ENCODE peak calls at places on chromosomes 4 and X, in five cellular contexts. Y is HCT116, C is WTC11, B is GM13977, O is OCI-LY7. P is an unnamed sample.

GRCh38 chr4:56371426-56372220 is 15.7 kb downstream of the AASDH start:
- DNase-seq in C (no peak), B (no peak), Y (no peak), O (no peak), P (no peak)

GRCh38 chrX:154298312-154298711 is 2.7 kb downstream of the TKTL1 start:
- DNase-seq in B (no peak), O (peak; percentile 37), Y (no peak), C (no peak), P (no peak)

GRCh38 chr4:10108818-10109783 is 7.5 kb downstream of the WDR1 start:
- DNase-seq in Y (no peak), O (no peak), B (no peak), C (no peak), P (no peak)

GRCh38 chr4:66927937-66928336 is 617.4 kb downstream of the CENPC start:
- DNase-seq in C (no peak), Y (no peak), O (no peak), B (no peak), P (no peak)

GRCh38 chr4:101527186-101527585 is 179.9 kb upstream of the PPP3CA start:
- DNase-seq in Y (no peak), B (peak; percentile 50), C (no peak), O (no peak), P (no peak)

GRCh38 chrX:136176399-136176825 is 29.1 kb downstream of the FHL1 start:
- DNase-seq in Y (no peak), O (no peak), C (no peak), B (no peak), P (no peak)

GRCh38 chr4:7186516-7187296 is 5.6 kb upstream of the SORCS2 start:
- DNase-seq in C (no peak), B (no peak), Y (no peak), O (no peak), P (no peak)

GRCh38 chr4:87030124-87030523 is 95.3 kb downstream of the AFF1 start:
- DNase-seq in B (no peak), C (no peak), Y (no peak), O (no peak), P (no peak)

GRCh38 chr4:140439644-140440043 is 12.2 kb upstream of the CLGN start:
- DNase-seq in Y (no peak), B (no peak), O (no peak), C (no peak), P (no peak)

GRCh38 chr4:150316332-150317205 is 238.3 kb downstream of the DCLK2 start:
- DNase-seq in C (no peak), B (no peak), O (no peak), Y (no peak), P (no peak)

GRCh38 chr4:147799986-147800555 is 68.2 kb downstream of the ARHGAP10 start:
- DNase-seq in C (no peak), B (peak; percentile 63), Y (no peak), O (no peak), P (no peak)

GRCh38 chr4:100591156-100591876 is 73.5 kb upstream of the EMCN start:
- DNase-seq in O (no peak), B (no peak), Y (no peak), C (no peak), P (no peak)

GRCh38 chrX:53682885-53683555 is 3.5 kb downstream of the HUWE1 start:
- DNase-seq in C (peak; percentile 13), Y (no peak), O (peak; percentile 65), B (no peak), P (peak; percentile 44)

GRCh38 chrX:10619311-10620015 is 922 bp downstream of the MID1 start:
- DNase-seq in O (no peak), C (no peak), Y (no peak), B (no peak), P (no peak)

GRCh38 chrX:100410083-100410590 is at the start of gene PCDH19:
- DNase-seq in B (no peak), C (peak; percentile 71), Y (no peak), O (no peak), P (peak; percentile 58)

GRCh38 chrX:8179653-8180052 is 8.6 kb upstream of the VCX2 start:
- DNase-seq in B (peak; percentile 9), Y (no peak), C (no peak), O (no peak), P (no peak)

GRCh38 chrX:24266996-24267395 is 46.9 kb downstream of the SUPT20HL2 start:
- DNase-seq in C (no peak), O (no peak), B (no peak), Y (no peak), P (no peak)

GRCh38 chr4:85151786-85152185 is 185.3 kb upstream of the WDFY3 start:
- DNase-seq in O (no peak), Y (no peak), B (no peak), C (no peak), P (no peak)

GRCh38 chr4:2058264-2059033 is 678 bp upstream of the NAT8L start:
- DNase-seq in C (no peak), B (peak; percentile 69), O (no peak), Y (no peak), P (no peak)

GRCh38 chr4:575281-576141 is 584 bp downstream of the TMEM271 start:
- DNase-seq in Y (no peak), C (peak; percentile 78), O (no peak), B (peak; percentile 51), P (peak; percentile 74)

GRCh38 chr4:156169011-156169410 is 215.3 kb upstream of the CTSO start:
- DNase-seq in O (peak; percentile 1), B (peak; percentile 11), C (peak; percentile 17), Y (peak; percentile 19), P (peak; percentile 48)

GRCh38 chrX:111955916-111956315 is 79.9 kb downstream of the TRPC5OS start:
- DNase-seq in C (no peak), Y (no peak), B (no peak), O (no peak), P (no peak)

GRCh38 chr4:137768881-137769280 is 236.6 kb upstream of the PCDH18 start:
- DNase-seq in C (no peak), B (no peak), Y (no peak), O (no peak), P (no peak)

GRCh38 chr4:162102713-162103112 is 61.1 kb downstream of the FSTL5 start:
- DNase-seq in Y (no peak), B (no peak), O (no peak), C (no peak), P (no peak)

GRCh38 chr4:144547678-144548298 is 98.2 kb upstream of the HHIP start:
- DNase-seq in B (peak; percentile 60), C (no peak), O (no peak), Y (no peak), P (no peak)

DNA sequence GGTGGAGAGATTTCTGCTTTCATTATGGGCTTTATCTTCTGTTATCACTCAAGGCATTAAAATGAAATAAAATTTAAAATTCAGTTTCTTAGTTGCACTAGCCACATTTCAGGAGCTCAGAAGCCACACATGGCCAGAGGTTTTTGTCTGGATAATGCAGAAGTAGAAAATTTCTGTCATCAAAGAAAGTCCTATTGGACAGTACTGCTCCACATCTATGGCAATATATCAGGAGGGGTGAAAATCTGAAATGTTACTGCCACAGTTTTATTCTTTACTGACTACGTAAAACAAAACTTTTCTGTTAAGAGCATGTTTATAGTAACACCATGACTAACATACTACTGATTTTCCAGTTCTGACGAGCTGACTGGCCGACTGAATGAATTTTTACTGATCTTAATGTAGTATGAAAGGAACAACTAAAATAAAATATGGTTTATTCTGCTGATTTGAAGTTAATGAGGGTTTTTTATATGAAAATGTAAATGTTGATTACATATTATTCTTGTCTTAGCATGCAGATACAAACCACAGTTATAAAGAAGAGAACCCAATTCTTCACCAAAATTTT is 264.0 kb upstream of the HAND2 start:
- DNase-seq in O (no peak), Y (no peak), B (no peak), C (no peak), P (no peak)
- TF ChIP-seq CTCF in O (no peak), Y (no peak), B (no peak), C (no peak), P (no peak)

GRCh38 chrX:80816051-80816450 is 6.4 kb upstream of the BRWD3 start:
- DNase-seq in C (no peak), B (no peak), O (no peak), Y (no peak), P (no peak)

GRCh38 chrX:80808854-80809493 is 703 bp downstream of the BRWD3 start:
- DNase-seq in C (peak; percentile 12), O (peak; percentile 43), B (no peak), Y (no peak), P (peak; percentile 10)

GRCh38 chrX:80808160-80808735 is 1.4 kb downstream of the BRWD3 start:
- DNase-seq in B (peak; percentile 76), O (peak; percentile 82), Y (peak; percentile 64), C (peak; percentile 42), P (peak; percentile 59)

GRCh38 chrX:80810365-80810978 is 795 bp upstream of the BRWD3 start:
- DNase-seq in B (no peak), C (no peak), O (peak; percentile 11), Y (no peak), P (no peak)

DNA sequence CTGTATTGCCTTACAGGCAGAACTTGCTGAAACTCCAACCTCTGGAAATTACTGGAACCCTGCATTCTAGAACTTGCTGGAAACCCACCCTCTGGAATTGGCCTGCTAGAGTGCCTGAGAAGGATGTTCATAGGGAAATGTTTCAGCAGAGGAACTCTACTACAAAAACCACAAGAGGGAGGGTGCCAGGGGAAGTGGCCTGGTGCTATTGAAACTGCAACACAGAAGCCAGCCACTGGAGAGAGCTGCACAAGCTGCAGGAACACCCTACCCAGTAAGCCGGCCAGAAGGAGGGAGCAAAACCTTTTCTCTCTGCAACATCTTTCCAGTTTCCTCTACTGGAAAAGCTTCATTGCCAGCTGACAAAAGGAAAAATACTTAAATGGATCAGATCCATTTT is 2.5 kb upstream of the BRWD3 start:
- DNase-seq in C (peak; percentile 40), Y (no peak), B (no peak), O (peak; percentile 55), P (peak; percentile 38)
- TF ChIP-seq CTCF in C (no peak), Y (peak; percentile 12), B (no peak), O (peak; percentile 59), P (no peak)

GRCh38 chrX:148133099-148133725 is 152.1 kb downstream of the FMR1NB start:
- DNase-seq in O (peak; percentile 64), C (no peak), Y (no peak), B (no peak), P (no peak)
- TF ChIP-seq CTCF in O (peak; percentile 72), C (no peak), Y (no peak), B (no peak), P (no peak)

DNA sequence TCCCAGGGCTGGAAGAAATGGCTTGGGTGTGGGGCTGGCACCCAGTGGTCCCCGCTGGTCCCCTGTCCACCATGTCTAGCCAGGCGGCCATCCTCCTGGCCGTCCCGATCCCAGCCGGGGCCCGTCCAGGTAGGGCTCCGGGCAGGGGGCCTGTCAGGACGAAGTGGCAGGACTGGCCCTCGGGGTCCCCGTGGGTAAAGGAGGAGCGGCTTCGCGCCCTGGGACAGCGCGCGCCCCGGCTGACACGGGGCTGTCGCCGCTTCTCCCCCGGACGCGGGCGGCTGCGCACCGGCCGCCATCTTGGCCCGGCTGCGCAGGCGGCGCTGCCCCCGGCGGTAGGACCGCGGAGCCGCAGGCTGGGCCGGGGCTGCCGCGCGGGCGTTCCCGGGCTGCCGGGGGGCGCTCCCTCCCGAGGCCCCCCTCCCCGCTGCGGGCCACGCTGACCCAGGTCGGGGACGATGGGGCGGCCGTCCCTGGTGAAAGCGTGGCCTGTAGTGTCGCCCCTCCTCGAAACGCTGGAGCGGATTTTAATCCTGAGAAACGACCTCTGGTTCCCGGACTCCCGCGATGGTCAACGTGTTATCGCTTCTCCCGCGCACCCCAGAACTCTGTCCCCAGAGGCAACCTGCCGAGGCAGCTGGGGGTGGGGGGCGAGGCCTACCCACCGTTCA is 60.4 kb upstream of the BCOR start:
- DNase-seq in Y (no peak), O (peak; percentile 51), C (peak; percentile 54), B (peak; percentile 82), P (peak; percentile 44)
- TF ChIP-seq CTCF in Y (no peak), O (peak; percentile 24), C (no peak), B (peak; percentile 54), P (peak; percentile 51)

GRCh38 chr4:122700178-122700725 is 32.3 kb upstream of the BBS12 start:
- DNase-seq in Y (peak; percentile 18), O (no peak), C (no peak), B (no peak), P (no peak)
- TF ChIP-seq CTCF in Y (no peak), O (no peak), C (no peak), B (no peak), P (no peak)

P was measured in endothelial cell.